ENCODE peak calls at places on chromosome 6, in five cellular contexts. J, W, U, C and Q are unnamed samples.

GRCh38 chr6:99341862-99342455 is 7.5 kb downstream of the FAXC start:
- DNase-seq in J (no peak), W (no peak), C (no peak), U (no peak), Q (no peak)

GRCh38 chr6:12381587-12381986 is 91.4 kb downstream of the EDN1 start:
- DNase-seq in J (no peak), C (no peak), W (no peak), U (no peak), Q (no peak)

GRCh38 chr6:26216015-26216885 is 129.0 kb downstream of the HFE start:
- DNase-seq in J (peak), U (peak), C (peak), W (peak), Q (peak)

GRCh38 chr6:81761197-81761596 is 8.7 kb upstream of the TENT5A start:
- DNase-seq in W (no peak), C (no peak), U (no peak), J (no peak), Q (no peak)

GRCh38 chr6:137033828-137034227 is 10.9 kb downstream of the IL20RA start:
- DNase-seq in W (no peak), U (peak), C (no peak), J (no peak), Q (no peak)

GRCh38 chr6:146902846-146903245 is 301.4 kb upstream of the STXBP5 start:
- DNase-seq in J (no peak), U (no peak), C (no peak), W (no peak), Q (no peak)

GRCh38 chr6:134481953-134482352 is 164.0 kb upstream of the SGK1 start:
- DNase-seq in J (no peak), U (no peak), C (no peak), W (no peak), Q (no peak)

GRCh38 chr6:112562348-112563220 is 215.5 kb downstream of the RFPL4B start:
- DNase-seq in W (no peak), C (no peak), J (no peak), U (no peak), Q (no peak)

GRCh38 chr6:163956571-163957407 is 542.3 kb downstream of the QKI start:
- DNase-seq in U (peak), C (peak), W (peak), J (peak), Q (peak)

GRCh38 chr6:149855040-149855654 is 9.0 kb downstream of the LRP11 start:
- DNase-seq in W (peak), J (peak), C (no peak), U (no peak), Q (no peak)

GRCh38 chr6:29755295-29755871 is 32.1 kb downstream of the HLA-F start:
- DNase-seq in U (no peak), J (no peak), C (no peak), W (no peak), Q (no peak)

GRCh38 chr6:81933648-81934047 is 181.2 kb upstream of the TENT5A start:
- DNase-seq in W (no peak), C (no peak), U (no peak), J (no peak), Q (no peak)

GRCh38 chr6:26311012-26311384 is 54.0 kb upstream of the BTN3A2 start:
- DNase-seq in W (no peak), C (no peak), J (peak), U (no peak), Q (peak)

GRCh38 chr6:129889580-129889979 is 28.5 kb upstream of the TMEM244 start:
- DNase-seq in W (no peak), J (no peak), C (no peak), U (no peak), Q (no peak)

GRCh38 chr6:15538766-15539165 is 124.1 kb downstream of the DTNBP1 start:
- DNase-seq in U (no peak), J (no peak), W (no peak), C (no peak), Q (no peak)

GRCh38 chr6:14743126-14743464 is 502.8 kb upstream of the JARID2 start:
- DNase-seq in J (no peak), C (no peak), U (no peak), W (no peak), Q (no peak)

GRCh38 chr6:125491860-125492617 is 190.3 kb upstream of the HDDC2 start:
- DNase-seq in U (no peak), J (no peak), W (no peak), C (no peak), Q (no peak)

GRCh38 chr6:21164768-21165326 is 428.7 kb upstream of the SOX4 start:
- DNase-seq in C (no peak), U (no peak), J (no peak), W (no peak), Q (no peak)